ENCODE peak calls at places on chromosomes 16 and 17, in nine cellular contexts. One of them, this sample, is unnamed.

GRCh38 chr17:81287155-81287554 is 8.0 kb downstream of the SLC38A10 start:
- DNase-seq in GM12864: no peak
- DNase-seq in B cell: no peak
- DNase-seq in GM10248: no peak
- DNase-seq in brain microvascular endothelial cell: no peak
- DNase-seq in A549: no peak
- DNase-seq in stomach: no peak
- DNase-seq in fibroblast of lung: no peak
- DNase-seq in CD8-positive, alpha-beta T cell: no peak
- DNase-seq in this sample: no peak

GRCh38 chr16:58236231-58236690 is 38.4 kb upstream of the CSNK2A2 start:
- DNase-seq in GM12864: no peak
- DNase-seq in B cell: peak; percentile 60
- DNase-seq in GM10248: peak; percentile 79
- DNase-seq in brain microvascular endothelial cell: peak; percentile 63
- DNase-seq in A549: peak; percentile 69
- DNase-seq in stomach: peak; percentile 71
- DNase-seq in fibroblast of lung: peak; percentile 44
- DNase-seq in CD8-positive, alpha-beta T cell: peak; percentile 64
- DNase-seq in this sample: peak; percentile 90

GRCh38 chr17:19372439-19372838 is 5.9 kb upstream of the MAPK7 start:
- DNase-seq in GM12864: no peak
- DNase-seq in B cell: no peak
- DNase-seq in GM10248: no peak
- DNase-seq in brain microvascular endothelial cell: no peak
- DNase-seq in A549: no peak
- DNase-seq in stomach: no peak
- DNase-seq in fibroblast of lung: no peak
- DNase-seq in CD8-positive, alpha-beta T cell: no peak
- DNase-seq in this sample: no peak

GRCh38 chr17:37301288-37301687 is 74.5 kb upstream of the C17orf78 start:
- DNase-seq in GM12864: no peak
- DNase-seq in B cell: no peak
- DNase-seq in GM10248: no peak
- DNase-seq in brain microvascular endothelial cell: no peak
- DNase-seq in A549: peak; percentile 70
- DNase-seq in stomach: no peak
- DNase-seq in fibroblast of lung: peak; percentile 80
- DNase-seq in CD8-positive, alpha-beta T cell: no peak
- DNase-seq in this sample: no peak

GRCh38 chr16:57802635-57803412 is 533 bp upstream of the KIFC3 start:
- DNase-seq in GM12864: no peak
- DNase-seq in B cell: no peak
- DNase-seq in GM10248: no peak
- DNase-seq in brain microvascular endothelial cell: no peak
- DNase-seq in A549: peak; percentile 86
- DNase-seq in stomach: peak; percentile 37
- DNase-seq in fibroblast of lung: peak; percentile 61
- DNase-seq in CD8-positive, alpha-beta T cell: no peak
- DNase-seq in this sample: peak; percentile 82

GRCh38 chr17:4566785-4567184 is 6.4 kb upstream of the GGT6 start:
- DNase-seq in GM12864: no peak
- DNase-seq in B cell: no peak
- DNase-seq in GM10248: peak; percentile 63
- DNase-seq in brain microvascular endothelial cell: peak; percentile 32
- DNase-seq in A549: peak; percentile 70
- DNase-seq in stomach: peak; percentile 63
- DNase-seq in fibroblast of lung: peak; percentile 23
- DNase-seq in CD8-positive, alpha-beta T cell: peak; percentile 37
- DNase-seq in this sample: peak; percentile 86

GRCh38 chr17:10048951-10049350 is 143.9 kb upstream of the RCVRN start:
- DNase-seq in GM12864: no peak
- DNase-seq in B cell: no peak
- DNase-seq in GM10248: no peak
- DNase-seq in brain microvascular endothelial cell: no peak
- DNase-seq in A549: no peak
- DNase-seq in stomach: no peak
- DNase-seq in fibroblast of lung: no peak
- DNase-seq in CD8-positive, alpha-beta T cell: no peak
- DNase-seq in this sample: peak; percentile 77

GRCh38 chr17:29107084-29107483 is 64.1 kb downstream of the PIPOX start:
- DNase-seq in GM12864: no peak
- DNase-seq in B cell: no peak
- DNase-seq in GM10248: no peak
- DNase-seq in brain microvascular endothelial cell: no peak
- DNase-seq in A549: no peak
- DNase-seq in stomach: no peak
- DNase-seq in fibroblast of lung: no peak
- DNase-seq in CD8-positive, alpha-beta T cell: no peak
- DNase-seq in this sample: no peak

GRCh38 chr16:75488322-75488721 is 6.9 kb downstream of the CHST6 start:
- DNase-seq in GM12864: no peak
- DNase-seq in B cell: no peak
- DNase-seq in GM10248: no peak
- DNase-seq in brain microvascular endothelial cell: no peak
- DNase-seq in A549: no peak
- DNase-seq in stomach: no peak
- DNase-seq in fibroblast of lung: no peak
- DNase-seq in CD8-positive, alpha-beta T cell: no peak
- DNase-seq in this sample: no peak

GRCh38 chr16:75494184-75494583 is 1.1 kb downstream of the CHST6 start:
- DNase-seq in GM12864: no peak
- DNase-seq in B cell: no peak
- DNase-seq in GM10248: no peak
- DNase-seq in brain microvascular endothelial cell: no peak
- DNase-seq in A549: no peak
- DNase-seq in stomach: no peak
- DNase-seq in fibroblast of lung: no peak
- DNase-seq in CD8-positive, alpha-beta T cell: no peak
- DNase-seq in this sample: no peak

GRCh38 chr16:75494696-75495601 is at the start of gene CHST6:
- DNase-seq in GM12864: no peak
- DNase-seq in B cell: peak; percentile 69
- DNase-seq in GM10248: peak; percentile 86
- DNase-seq in brain microvascular endothelial cell: peak; percentile 7
- DNase-seq in A549: peak; percentile 17
- DNase-seq in stomach: no peak
- DNase-seq in fibroblast of lung: peak; percentile 52
- DNase-seq in CD8-positive, alpha-beta T cell: no peak
- DNase-seq in this sample: peak; percentile 63

GRCh38 chr16:75496546-75496945 is 1.3 kb upstream of the CHST6 start:
- DNase-seq in GM12864: no peak
- DNase-seq in B cell: no peak
- DNase-seq in GM10248: no peak
- DNase-seq in brain microvascular endothelial cell: no peak
- DNase-seq in A549: no peak
- DNase-seq in stomach: no peak
- DNase-seq in fibroblast of lung: peak; percentile 67
- DNase-seq in CD8-positive, alpha-beta T cell: no peak
- DNase-seq in this sample: no peak

GRCh38 chr16:75491876-75492275 is 3.4 kb downstream of the CHST6 start:
- DNase-seq in GM12864: no peak
- DNase-seq in B cell: no peak
- DNase-seq in GM10248: no peak
- DNase-seq in brain microvascular endothelial cell: no peak
- DNase-seq in A549: peak; percentile 41
- DNase-seq in stomach: no peak
- DNase-seq in fibroblast of lung: no peak
- DNase-seq in CD8-positive, alpha-beta T cell: no peak
- DNase-seq in this sample: no peak
- TF ChIP-seq CTCF in GM12864: peak; percentile 51
- TF ChIP-seq CTCF in B cell: no peak
- TF ChIP-seq CTCF in GM10248: peak; percentile 35
- TF ChIP-seq CTCF in brain microvascular endothelial cell: peak; percentile 32
- TF ChIP-seq CTCF in A549: no peak
- TF ChIP-seq CTCF in stomach: no peak
- TF ChIP-seq CTCF in fibroblast of lung: no peak
- TF ChIP-seq CTCF in CD8-positive, alpha-beta T cell: no peak
- TF ChIP-seq CTCF in this sample: no peak

GRCh38 chr17:67841992-67842391 is 16.7 kb downstream of the BPTF start:
- DNase-seq in GM12864: no peak
- DNase-seq in B cell: no peak
- DNase-seq in GM10248: no peak
- DNase-seq in brain microvascular endothelial cell: no peak
- DNase-seq in A549: no peak
- DNase-seq in stomach: no peak
- DNase-seq in fibroblast of lung: no peak
- DNase-seq in CD8-positive, alpha-beta T cell: no peak
- DNase-seq in this sample: no peak

GRCh38 chr17:67834634-67835033 is 9.3 kb downstream of the BPTF start:
- DNase-seq in GM12864: no peak
- DNase-seq in B cell: no peak
- DNase-seq in GM10248: no peak
- DNase-seq in brain microvascular endothelial cell: no peak
- DNase-seq in A549: no peak
- DNase-seq in stomach: no peak
- DNase-seq in fibroblast of lung: no peak
- DNase-seq in CD8-positive, alpha-beta T cell: no peak
- DNase-seq in this sample: no peak

GRCh38 chr17:67836205-67836987 is 11.1 kb downstream of the BPTF start:
- DNase-seq in GM12864: no peak
- DNase-seq in B cell: no peak
- DNase-seq in GM10248: no peak
- DNase-seq in brain microvascular endothelial cell: peak; percentile 28
- DNase-seq in A549: no peak
- DNase-seq in stomach: no peak
- DNase-seq in fibroblast of lung: peak; percentile 72
- DNase-seq in CD8-positive, alpha-beta T cell: no peak
- DNase-seq in this sample: no peak

GRCh38 chr17:67833946-67834631 is 8.8 kb downstream of the BPTF start:
- DNase-seq in GM12864: no peak
- DNase-seq in B cell: no peak
- DNase-seq in GM10248: no peak
- DNase-seq in brain microvascular endothelial cell: no peak
- DNase-seq in A549: no peak
- DNase-seq in stomach: no peak
- DNase-seq in fibroblast of lung: no peak
- DNase-seq in CD8-positive, alpha-beta T cell: no peak
- DNase-seq in this sample: no peak

GRCh38 chr17:67837965-67838364 is 12.7 kb downstream of the BPTF start:
- DNase-seq in GM12864: no peak
- DNase-seq in B cell: no peak
- DNase-seq in GM10248: no peak
- DNase-seq in brain microvascular endothelial cell: no peak
- DNase-seq in A549: no peak
- DNase-seq in stomach: no peak
- DNase-seq in fibroblast of lung: no peak
- DNase-seq in CD8-positive, alpha-beta T cell: no peak
- DNase-seq in this sample: no peak
- TF ChIP-seq CTCF in GM12864: no peak
- TF ChIP-seq CTCF in B cell: no peak
- TF ChIP-seq CTCF in GM10248: no peak
- TF ChIP-seq CTCF in brain microvascular endothelial cell: no peak
- TF ChIP-seq CTCF in A549: no peak
- TF ChIP-seq CTCF in stomach: no peak
- TF ChIP-seq CTCF in fibroblast of lung: no peak
- TF ChIP-seq CTCF in CD8-positive, alpha-beta T cell: no peak
- TF ChIP-seq CTCF in this sample: no peak

DNA sequence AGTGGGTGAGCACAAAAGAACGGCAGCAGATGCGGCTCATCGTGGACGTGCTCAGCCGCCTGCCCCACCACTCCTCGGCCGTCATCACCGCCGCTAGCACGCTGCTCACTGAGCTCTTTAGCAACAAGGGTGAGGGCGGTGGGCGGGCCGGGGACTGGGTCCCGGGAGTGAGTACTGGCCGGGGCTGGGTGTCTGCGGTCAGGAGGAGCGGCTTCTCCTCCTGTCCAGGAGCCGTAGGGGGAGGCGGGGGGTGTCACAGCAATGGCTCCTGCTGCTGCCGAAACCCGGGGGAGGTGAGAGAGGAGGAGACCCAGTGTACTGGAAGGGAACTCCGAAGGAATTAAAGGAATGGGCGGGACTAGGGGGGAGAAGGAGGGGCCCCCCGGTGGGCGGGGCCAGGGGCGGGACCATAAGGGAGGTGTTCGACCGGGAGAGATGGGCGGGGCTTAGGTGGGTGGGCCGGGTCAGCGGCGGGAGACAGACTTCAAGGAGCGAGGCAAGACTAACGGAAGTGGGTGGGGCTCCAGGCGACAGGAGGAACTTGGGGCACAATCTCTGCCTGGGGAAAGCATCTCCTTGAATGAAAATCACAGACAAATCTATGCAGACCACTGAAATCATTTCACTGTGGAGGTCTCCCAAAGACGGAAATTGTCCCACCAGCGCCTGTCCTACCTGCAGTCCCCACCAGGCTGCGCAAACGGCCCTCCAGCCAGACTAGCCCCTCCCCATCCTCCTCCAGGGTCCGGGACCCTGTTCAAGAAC is 2.3 kb downstream of the NAGS start:
- DNase-seq in GM12864: peak; percentile 89
- DNase-seq in B cell: peak; percentile 98
- DNase-seq in GM10248: peak; percentile 99
- DNase-seq in brain microvascular endothelial cell: peak; percentile 96
- DNase-seq in A549: peak; percentile 97
- DNase-seq in stomach: peak; percentile 100
- DNase-seq in fibroblast of lung: peak; percentile 92
- DNase-seq in CD8-positive, alpha-beta T cell: peak; percentile 98
- DNase-seq in this sample: peak; percentile 99
- TF ChIP-seq CTCF in GM12864: peak; percentile 78
- TF ChIP-seq CTCF in B cell: peak; percentile 69
- TF ChIP-seq CTCF in GM10248: peak; percentile 42
- TF ChIP-seq CTCF in brain microvascular endothelial cell: peak; percentile 82
- TF ChIP-seq CTCF in A549: peak; percentile 37
- TF ChIP-seq CTCF in stomach: peak; percentile 23
- TF ChIP-seq CTCF in fibroblast of lung: peak; percentile 59
- TF ChIP-seq CTCF in CD8-positive, alpha-beta T cell: no peak
- TF ChIP-seq CTCF in this sample: peak; percentile 61

GRCh38 chr16:85584989-85585388 is 28.1 kb upstream of the GSE1 start:
- DNase-seq in GM12864: no peak
- DNase-seq in B cell: no peak
- DNase-seq in GM10248: no peak
- DNase-seq in brain microvascular endothelial cell: no peak
- DNase-seq in A549: no peak
- DNase-seq in stomach: no peak
- DNase-seq in fibroblast of lung: no peak
- DNase-seq in CD8-positive, alpha-beta T cell: no peak
- DNase-seq in this sample: no peak

GRCh38 chr16:85585762-85586161 is 27.4 kb upstream of the GSE1 start:
- DNase-seq in GM12864: no peak
- DNase-seq in B cell: no peak
- DNase-seq in GM10248: no peak
- DNase-seq in brain microvascular endothelial cell: no peak
- DNase-seq in A549: no peak
- DNase-seq in stomach: no peak
- DNase-seq in fibroblast of lung: no peak
- DNase-seq in CD8-positive, alpha-beta T cell: no peak
- DNase-seq in this sample: no peak

GRCh38 chr16:85582177-85582888 is 30.8 kb upstream of the GSE1 start:
- DNase-seq in GM12864: no peak
- DNase-seq in B cell: no peak
- DNase-seq in GM10248: no peak
- DNase-seq in brain microvascular endothelial cell: no peak
- DNase-seq in A549: no peak
- DNase-seq in stomach: no peak
- DNase-seq in fibroblast of lung: no peak
- DNase-seq in CD8-positive, alpha-beta T cell: no peak
- DNase-seq in this sample: no peak

GRCh38 chr16:85584192-85584757 is 28.8 kb upstream of the GSE1 start:
- DNase-seq in GM12864: no peak
- DNase-seq in B cell: no peak
- DNase-seq in GM10248: no peak
- DNase-seq in brain microvascular endothelial cell: no peak
- DNase-seq in A549: no peak
- DNase-seq in stomach: no peak
- DNase-seq in fibroblast of lung: no peak
- DNase-seq in CD8-positive, alpha-beta T cell: no peak
- DNase-seq in this sample: no peak

DNA sequence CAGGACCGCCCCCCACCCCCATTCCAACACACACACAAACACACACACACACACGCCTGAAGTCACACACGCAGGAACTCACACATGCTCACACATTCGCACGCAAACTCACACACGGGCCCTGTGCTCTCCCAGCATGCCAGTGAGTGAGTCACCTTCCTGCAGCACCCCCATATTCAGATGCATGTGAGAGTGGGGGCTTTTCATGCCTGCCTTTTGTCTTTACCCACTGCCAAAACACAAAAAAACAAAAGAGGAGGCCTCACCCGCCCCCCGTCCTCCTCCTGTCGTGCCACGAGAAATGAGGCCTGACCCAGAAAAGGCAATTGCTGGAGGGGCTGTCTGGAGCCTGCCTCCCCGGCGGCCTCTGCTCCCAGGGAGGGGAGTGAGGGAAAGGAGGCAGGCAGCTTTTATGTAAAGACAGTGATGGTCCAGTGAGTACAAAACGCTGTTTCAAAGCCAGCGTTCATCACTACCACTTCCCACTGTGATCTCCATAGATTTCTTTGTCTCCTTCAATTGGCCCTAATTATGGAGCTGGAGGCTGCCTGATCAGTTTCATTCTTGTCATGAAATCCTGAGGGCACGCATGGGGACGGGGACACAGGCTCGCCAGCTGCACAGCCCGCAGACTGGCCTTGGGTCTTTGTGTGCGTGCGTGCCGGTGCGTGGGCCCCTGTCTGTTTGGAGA is 29.5 kb upstream of the GSE1 start:
- DNase-seq in GM12864: no peak
- DNase-seq in B cell: no peak
- DNase-seq in GM10248: no peak
- DNase-seq in brain microvascular endothelial cell: peak; percentile 43
- DNase-seq in A549: no peak
- DNase-seq in stomach: no peak
- DNase-seq in fibroblast of lung: peak; percentile 92
- DNase-seq in CD8-positive, alpha-beta T cell: peak; percentile 19
- DNase-seq in this sample: no peak
- TF ChIP-seq CTCF in GM12864: no peak
- TF ChIP-seq CTCF in B cell: no peak
- TF ChIP-seq CTCF in GM10248: no peak
- TF ChIP-seq CTCF in brain microvascular endothelial cell: no peak
- TF ChIP-seq CTCF in A549: no peak
- TF ChIP-seq CTCF in stomach: no peak
- TF ChIP-seq CTCF in fibroblast of lung: no peak
- TF ChIP-seq CTCF in CD8-positive, alpha-beta T cell: no peak
- TF ChIP-seq CTCF in this sample: no peak

This sample was measured in testis.